ENCODE peak calls at places on chromosomes 13 and 19, in six cellular contexts. C, S, L, T, M and E are unnamed samples.

GRCh38 chr13:46166221-46166584 is 15.8 kb downstream of the LCP1 start:
- DNase-seq in L (no peak), T (no peak), C (no peak), S (no peak), M (no peak), E (no peak)

GRCh38 chr13:40352385-40352778 is 314.1 kb downstream of the FOXO1 start:
- DNase-seq in L (no peak), T (peak), C (no peak), M (peak), S (no peak), E (no peak)

GRCh38 chr13:106795847-106796246 is 227.9 kb upstream of the ARGLU1 start:
- DNase-seq in L (no peak), C (no peak), M (no peak), T (no peak), S (no peak), E (no peak)

GRCh38 chr13:75395056-75395455 is 86.9 kb downstream of the TBC1D4 start:
- DNase-seq in S (no peak), L (no peak), T (peak), C (no peak), M (no peak), E (no peak)

GRCh38 chr13:99802416-99802815 is 169.2 kb downstream of the ZIC5 start:
- DNase-seq in L (no peak), S (no peak), M (no peak), T (no peak), C (no peak), E (no peak)

GRCh38 chr13:26910754-26911465 is 150.3 kb upstream of the GPR12 start:
- DNase-seq in C (no peak), L (no peak), S (no peak), M (no peak), T (no peak), E (no peak)

GRCh38 chr13:106329941-106330340 is 205.5 kb downstream of the EFNB2 start:
- DNase-seq in C (no peak), S (no peak), M (no peak), T (no peak), L (no peak), E (no peak)

GRCh38 chr13:105997436-105998232 is 537.8 kb downstream of the EFNB2 start:
- DNase-seq in S (no peak), C (no peak), L (no peak), M (peak), T (no peak), E (no peak)

GRCh38 chr13:46389985-46390384 is 2.9 kb upstream of the RUBCNL start:
- DNase-seq in L (no peak), S (peak), M (no peak), C (no peak), T (no peak), E (no peak)

GRCh38 chr19:18093439-18094161 is 4.0 kb upstream of the MAST3 start:
- DNase-seq in S (no peak), T (no peak), L (no peak), M (no peak), C (peak), E (no peak)

GRCh38 chr13:45143346-45143751 is 23.0 kb downstream of the GTF2F2 start:
- DNase-seq in T (no peak), M (no peak), C (peak), S (no peak), L (no peak), E (no peak)

GRCh38 chr19:46283771-46284170 is 13.1 kb upstream of the HIF3A start:
- DNase-seq in S (no peak), L (no peak), T (no peak), C (no peak), M (no peak), E (no peak)

GRCh38 chr19:48391100-48392005 is at the start of gene KDELR1:
- DNase-seq in L (peak), T (peak), C (peak), S (peak), M (peak), E (no peak)

GRCh38 chr19:44552324-44552723 is 22.8 kb upstream of the CEACAM20 start:
- DNase-seq in S (peak), C (peak), M (no peak), T (no peak), L (no peak), E (no peak)

GRCh38 chr19:39831679-39832078 is 2.3 kb downstream of the DYRK1B start:
- DNase-seq in S (no peak), L (no peak), T (no peak), M (no peak), C (no peak), E (no peak)

GRCh38 chr13:46795321-46795720 is 1.6 kb downstream of the ESD start:
- DNase-seq in M (no peak), L (no peak), S (no peak), C (peak), T (no peak), E (no peak)

GRCh38 chr13:24267801-24268200 is 41.6 kb upstream of the C1QTNF9 start:
- DNase-seq in S (no peak), T (no peak), L (no peak), C (no peak), M (no peak), E (no peak)

GRCh38 chr13:98447881-98448641 is 128.8 kb downstream of the STK24 start:
- DNase-seq in C (peak), S (no peak), M (no peak), L (no peak), T (no peak), E (peak)

GRCh38 chr19:12723643-12724426 is at the start of gene TNPO2:
- DNase-seq in S (peak), L (peak), C (peak), T (peak), M (peak), E (no peak)

GRCh38 chr19:46181386-46181774 is 33.3 kb downstream of the IGFL2 start:
- DNase-seq in L (no peak), T (no peak), M (peak), C (peak), S (no peak), E (no peak)

GRCh38 chr19:1568320-1569019 is at the start of gene MEX3D:
- DNase-seq in C (peak), L (peak), S (peak), T (peak), M (peak), E (no peak)

GRCh38 chr19:3725640-3726310 is 17.6 kb downstream of the TJP3 start:
- DNase-seq in C (peak), T (no peak), L (no peak), M (no peak), S (no peak), E (no peak)

GRCh38 chr19:42113641-42114348 is 18.5 kb downstream of the POU2F2 start:
- DNase-seq in T (peak), M (peak), S (peak), L (no peak), C (peak), E (no peak)

GRCh38 chr19:29586401-29586800 is 19.7 kb upstream of the POP4 start:
- DNase-seq in S (no peak), L (no peak), T (no peak), C (peak), M (no peak), E (no peak)

GRCh38 chr13:19862511-19863313 is 737 bp downstream of the ZMYM5 start:
- DNase-seq in M (no peak), C (peak), L (peak), S (peak), T (peak), E (no peak)

GRCh38 chr19:10419200-10419645 is 1.1 kb upstream of the PDE4A start:
- DNase-seq in M (no peak), C (peak), S (no peak), T (no peak), L (no peak), E (no peak)

GRCh38 chr19:38682872-38683392 is 35.5 kb downstream of the ACTN4 start:
- DNase-seq in L (no peak), S (no peak), M (no peak), T (no peak), C (no peak), E (no peak)